ENCODE peak calls at places on chromosomes 16 and 17, in eight cellular contexts. Y is mesendoderm, N is fibroblast of lung, G is endodermal cell, Q is H1, W is IMR-90, O is colonic mucosa, E is GM23248. S is an unnamed sample.

GRCh38 chr16:64751906-64752305 is 370.0 kb downstream of the CDH11 start:
- DNase-seq in O (no peak), Y (peak; percentile 11), Q (no peak), N (peak; percentile 16), G (no peak), E (peak; percentile 86), W (peak; percentile 90), S (no peak)

GRCh38 chr17:13140750-13141149 is 122.9 kb upstream of the ELAC2 start:
- DNase-seq in N (peak; percentile 44), W (peak; percentile 24), Y (peak; percentile 88), G (peak; percentile 75), O (no peak), E (peak; percentile 40), Q (peak; percentile 46), S (peak; percentile 86)

GRCh38 chr16:79698341-79698753 is 97.8 kb upstream of the MAF start:
- DNase-seq in O (no peak), G (no peak), W (peak; percentile 40), Q (no peak), Y (no peak), E (no peak), N (peak; percentile 98), S (no peak)

GRCh38 chr17:40775945-40776344 is 3.9 kb upstream of the KRT26 start:
- DNase-seq in E (no peak), N (no peak), O (no peak), W (no peak), Y (no peak), G (no peak), Q (no peak), S (no peak)

GRCh38 chr17:73639926-73640325 is 4.3 kb downstream of the SDK2 start:
- DNase-seq in Q (no peak), E (no peak), W (no peak), N (no peak), G (no peak), O (peak; percentile 63), Y (no peak), S (no peak)

GRCh38 chr16:84643180-84643583 is 5.1 kb upstream of the KLHL36 start:
- DNase-seq in W (peak; percentile 93), E (peak; percentile 94), Q (no peak), O (peak; percentile 50), N (peak; percentile 90), Y (no peak), G (peak; percentile 64), S (no peak)

GRCh38 chr16:56357291-56357764 is 68.0 kb downstream of the AMFR start:
- DNase-seq in W (peak; percentile 63), Q (peak; percentile 56), E (peak; percentile 83), N (no peak), O (no peak), G (peak; percentile 66), Y (peak; percentile 29), S (peak; percentile 29)

GRCh38 chr16:17448640-17449638 is 21.8 kb downstream of the XYLT1 start:
- DNase-seq in N (no peak), W (no peak), G (no peak), O (no peak), Q (no peak), Y (no peak), E (no peak), S (no peak)

DNA sequence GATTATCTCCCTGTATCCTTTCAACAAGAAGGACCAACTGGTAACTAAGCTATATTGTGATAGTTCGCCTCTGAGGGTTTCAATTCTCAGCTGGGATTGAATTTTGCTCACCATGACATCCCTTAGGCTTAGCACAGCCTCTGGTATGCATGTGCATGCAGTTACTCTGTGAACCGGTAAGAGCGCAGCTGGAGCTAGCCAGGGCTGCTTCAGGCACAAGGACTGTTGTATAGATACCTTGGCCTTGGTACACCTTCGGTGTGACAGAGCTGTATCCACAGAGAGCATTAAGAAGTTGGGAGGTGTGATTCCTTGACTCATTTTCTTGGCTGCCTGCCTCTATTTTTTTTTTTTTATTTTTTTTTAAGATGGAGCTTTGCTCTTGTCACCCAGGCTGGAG is 2.3 kb upstream of the NUTF2 start:
- DNase-seq in N (no peak), G (no peak), O (no peak), E (peak; percentile 57), Y (no peak), W (peak; percentile 51), Q (no peak), S (peak; percentile 50)
- H3K9ac ChIP-seq in N (no peak overlapping the region), G (no peak overlapping the region), O (no peak overlapping the region), E (peak overlapping the region; percentile 75), Y (peak overlapping the region; percentile 51), W (peak overlapping the region; percentile 12), Q (no peak overlapping the region), S (no peak overlapping the region)

GRCh38 chr17:4086041-4086483 is 56.8 kb downstream of the ZZEF1 start:
- DNase-seq in Q (no peak), W (no peak), N (no peak), Y (no peak), G (no peak), O (no peak), E (no peak), S (no peak)

GRCh38 chr17:4080686-4081085 is 62.1 kb downstream of the ZZEF1 start:
- DNase-seq in Q (no peak), E (no peak), O (no peak), Y (no peak), G (no peak), N (no peak), W (no peak), S (no peak)

GRCh38 chr17:4082136-4082924 is 60.5 kb downstream of the ZZEF1 start:
- DNase-seq in Y (no peak), O (no peak), W (no peak), Q (no peak), E (no peak), G (no peak), N (no peak), S (no peak)

GRCh38 chr17:4087911-4088693 is 54.7 kb downstream of the ZZEF1 start:
- DNase-seq in Q (no peak), O (no peak), N (no peak), E (peak; percentile 64), W (peak; percentile 68), G (no peak), Y (no peak), S (no peak)

GRCh38 chr17:4083173-4083572 is 59.7 kb downstream of the ZZEF1 start:
- DNase-seq in W (no peak), O (no peak), Y (no peak), Q (no peak), E (no peak), G (no peak), N (no peak), S (no peak)
- H3K36me3 ChIP-seq in W (peaks cover 56% of the 10 kb centered on the region), O (peaks cover 44% of the 10 kb centered on the region), Y (peaks cover 6% of the 10 kb centered on the region), Q (peaks cover 12% of the 10 kb centered on the region), E (peaks cover 58% of the 10 kb centered on the region), G (peaks cover 79% of the 10 kb centered on the region), N (peaks cover 14% of the 10 kb centered on the region), S (peaks cover 5% of the 10 kb centered on the region)

GRCh38 chr17:354651-355556 is 2.3 kb upstream of the RPH3AL start:
- DNase-seq in Y (no peak), W (no peak), G (no peak), E (no peak), O (no peak), Q (no peak), N (no peak), S (no peak)
- H3K9ac ChIP-seq in Y (no peak overlapping the region), W (no peak overlapping the region), G (no peak overlapping the region), E (no peak overlapping the region), O (no peak overlapping the region), Q (no peak overlapping the region), N (no peak overlapping the region), S (no peak overlapping the region)

GRCh38 chr16:57512296-57513001 is 23.9 kb downstream of the CCDC102A start:
- DNase-seq in N (no peak), Y (no peak), E (no peak), G (no peak), Q (no peak), O (no peak), W (no peak), S (no peak)
- H3K36me3 ChIP-seq in N (no peaks in the 10 kb centered on the region), Y (no peaks in the 10 kb centered on the region), E (no peaks in the 10 kb centered on the region), G (peaks cover under 1% of the 10 kb centered on the region), Q (no peaks in the 10 kb centered on the region), O (no peaks in the 10 kb centered on the region), W (peaks cover 10% of the 10 kb centered on the region), S (no peaks in the 10 kb centered on the region)

DNA sequence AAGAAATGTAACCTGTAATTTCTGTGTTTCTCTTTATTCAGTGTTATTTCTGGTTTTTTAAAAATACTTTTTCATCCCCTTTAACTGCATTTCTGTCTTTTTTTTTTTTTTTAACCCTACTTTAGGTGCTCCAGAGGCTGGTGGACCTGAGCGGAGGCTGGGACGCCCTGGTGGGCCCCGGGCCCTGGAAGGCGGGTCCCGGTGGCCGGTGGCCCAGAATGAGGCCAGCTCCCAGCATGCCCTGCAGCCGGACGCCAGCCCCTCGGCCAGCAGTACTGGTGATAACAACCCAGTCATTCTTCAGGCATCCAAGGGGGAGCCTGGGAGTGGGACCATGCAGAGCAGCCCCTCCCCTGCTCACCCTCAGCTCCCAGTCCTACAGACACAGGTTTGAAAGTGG is 1.5 kb downstream of the SRCAP start:
- DNase-seq in N (no peak), G (no peak), E (peak; percentile 34), Y (peak; percentile 36), O (no peak), Q (no peak), W (peak; percentile 18), S (no peak)
- H3K9ac ChIP-seq in N (no peak overlapping the region), G (no peak overlapping the region), E (peak overlapping the region; percentile 98), Y (no peak overlapping the region), O (no peak overlapping the region), Q (no peak overlapping the region), W (no peak overlapping the region), S (no peak overlapping the region)

DNA sequence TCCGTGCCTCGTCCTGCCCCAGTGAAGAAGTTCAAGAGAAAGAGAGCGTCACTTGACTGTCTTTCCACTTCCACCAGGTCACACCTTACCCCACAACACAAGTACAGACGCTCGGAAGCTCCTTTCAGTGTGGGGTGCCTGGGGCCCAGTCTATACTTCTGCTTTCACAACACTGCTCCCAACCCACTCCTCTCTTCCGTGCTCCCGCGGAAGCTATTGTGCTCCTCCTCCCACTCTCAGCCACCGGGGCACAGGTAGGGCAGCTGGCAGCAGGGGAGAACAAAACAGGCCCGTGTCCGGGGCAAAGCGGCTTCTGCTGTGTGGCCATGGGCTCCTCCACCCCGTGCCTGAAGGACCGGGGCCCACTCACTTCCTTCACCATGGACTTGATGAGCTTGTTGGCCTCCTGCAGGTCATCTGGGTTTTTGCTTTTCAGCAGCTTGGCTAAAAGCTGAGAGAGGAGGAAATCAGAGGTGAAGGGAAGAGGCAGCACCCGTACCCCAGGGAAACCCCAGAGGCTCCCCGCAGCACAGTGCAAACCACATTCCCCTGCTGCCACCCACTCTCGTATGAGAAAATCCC is 18.9 kb downstream of the GGA3 start:
- DNase-seq in N (no peak), Q (no peak), O (no peak), G (no peak), Y (no peak), E (no peak), W (no peak), S (no peak)
- H3K36me3 ChIP-seq in N (peaks cover 45% of the 10 kb centered on the region), Q (peaks cover 46% of the 10 kb centered on the region), O (peaks cover 13% of the 10 kb centered on the region), G (peaks cover 70% of the 10 kb centered on the region), Y (peaks cover 10% of the 10 kb centered on the region), E (peaks cover 12% of the 10 kb centered on the region), W (peaks cover 85% of the 10 kb centered on the region), S (no peaks in the 10 kb centered on the region)

S was measured in neural progenitor cell.